ENCODE peak calls at places on chromosomes 16 and 17, in four cellular contexts. C is AG10803; Y is CD4-positive, alpha-beta T cell; N is NCI-H2081. O is an unnamed sample.

GRCh38 chr17:54754560-54754959 is 146.1 kb upstream of the TOM1L1 start:
- DNase-seq in N (peak), Y (no peak), C (no peak), O (no peak)

GRCh38 chr17:74738051-74738996 is 1.3 kb downstream of the RAB37 start:
- DNase-seq in Y (peak), C (no peak), N (no peak), O (no peak)

GRCh38 chr17:66446419-66446818 is 144.0 kb downstream of the PRKCA start:
- DNase-seq in C (no peak), Y (no peak), N (no peak), O (no peak)

GRCh38 chr16:2090819-2091721 is 43.3 kb downstream of the TSC2 start:
- DNase-seq in C (no peak), Y (no peak), N (peak), O (no peak)

GRCh38 chr17:81983639-81984373 is 6.4 kb downstream of the ASPSCR1 start:
- DNase-seq in N (no peak), C (no peak), Y (no peak), O (no peak)

GRCh38 chr17:60804831-60805230 is 127.2 kb downstream of the BCAS3 start:
- DNase-seq in C (no peak), Y (no peak), N (no peak), O (no peak)

GRCh38 chr17:82384730-82385429 is 13.3 kb downstream of the UTS2R start:
- DNase-seq in C (peak), Y (no peak), N (peak), O (peak)

GRCh38 chr16:66524601-66525164 is 25.2 kb downstream of the TK2 start:
- DNase-seq in C (no peak), Y (no peak), N (no peak), O (no peak)

GRCh38 chr16:56547120-56547948 is 17.5 kb upstream of the MT4 start:
- DNase-seq in Y (no peak), C (peak), N (no peak), O (peak)

GRCh38 chr17:58189436-58190146 is 2.9 kb upstream of the EPX start:
- DNase-seq in C (peak), N (no peak), Y (no peak), O (no peak)

GRCh38 chr16:1621851-1622250 is 9.7 kb downstream of the CRAMP1 start:
- DNase-seq in Y (no peak), C (no peak), N (no peak), O (no peak)

GRCh38 chr17:73474370-73474988 is 162.7 kb upstream of the CDC42EP4 start:
- DNase-seq in C (peak), Y (peak), N (peak), O (no peak)

GRCh38 chr17:47324224-47325020 is 667 bp downstream of the EFCAB13 start:
- DNase-seq in Y (peak), C (peak), N (no peak), O (peak)

GRCh38 chr16:57624044-57624688 is 4.3 kb upstream of the ADGRG1 start:
- DNase-seq in N (no peak), C (no peak), Y (no peak), O (no peak)

GRCh38 chr16:16797239-16797638 is 418.3 kb downstream of the NPIPA7 start:
- DNase-seq in Y (no peak), N (no peak), C (no peak), O (no peak)

GRCh38 chr17:48577946-48578615 is at the start of gene HOXB4:
- DNase-seq in C (peak), N (peak), Y (peak), O (no peak)

GRCh38 chr16:53775106-53775820 is 71.3 kb downstream of the FTO start:
- DNase-seq in Y (no peak), N (no peak), C (no peak), O (no peak)

O was measured in cerebellar cortex.